ENCODE peak calls at places on chromosomes 3 and 15, in four cellular contexts. C is K562, N is HepG2, I is H1. J is an unnamed sample.

GRCh38 chr15:93036922-93037321 is 52.1 kb downstream of the RGMA start:
- DNase-seq in I (no peak), N (no peak), C (no peak), J (no peak)

GRCh38 chr15:83275412-83275811 is 9.1 kb downstream of the BNC1 start:
- DNase-seq in I (no peak), N (no peak), C (no peak), J (no peak)

GRCh38 chr15:75198560-75199346 is 2.9 kb upstream of the C15orf39 start:
- DNase-seq in N (peak; percentile 95), C (peak; percentile 59), I (no peak), J (peak; percentile 73)

GRCh38 chr3:108835101-108835500 is 12.5 kb downstream of the TRAT1 start:
- DNase-seq in I (no peak), C (no peak), N (no peak), J (no peak)

GRCh38 chr3:16512435-16513140 is 911 bp downstream of the RFTN1 start:
- DNase-seq in I (no peak), C (no peak), N (no peak), J (no peak)

GRCh38 chr15:29936353-29937049 is 114.2 kb upstream of the TJP1 start:
- DNase-seq in C (no peak), N (no peak), I (no peak), J (no peak)

GRCh38 chr3:42052867-42053351 is 38.2 kb upstream of the TRAK1 start:
- DNase-seq in C (no peak), I (no peak), N (peak; percentile 98), J (no peak)

GRCh38 chr15:89654311-89654761 is 931 bp downstream of the KIF7 start:
- DNase-seq in I (no peak), C (no peak), N (no peak), J (no peak)

GRCh38 chr3:142987707-142988106 is 13.7 kb upstream of the U2SURP start:
- DNase-seq in N (no peak), C (no peak), I (no peak), J (no peak)

GRCh38 chr3:115071611-115072010 is 75.5 kb downstream of the ZBTB20 start:
- DNase-seq in N (no peak), I (no peak), C (no peak), J (no peak)

GRCh38 chr15:84992157-84992940 is 10.7 kb downstream of the PDE8A start:
- DNase-seq in C (peak; percentile 53), I (no peak), N (peak; percentile 49), J (no peak)

GRCh38 chr3:183298708-183299153 is 45.7 kb downstream of the B3GNT5 start:
- DNase-seq in I (no peak), N (no peak), C (peak; percentile 61), J (no peak)

GRCh38 chr3:111299070-111299672 is 227.6 kb downstream of the NECTIN3 start:
- DNase-seq in N (no peak), I (no peak), C (no peak), J (no peak)

GRCh38 chr3:68220832-68221231 is 566.4 kb upstream of the SUCLG2 start:
- DNase-seq in N (no peak), I (no peak), C (no peak), J (no peak)

GRCh38 chr3:10010546-10011465 is 15.4 kb upstream of the FANCD2 start:
- DNase-seq in N (peak; percentile 78), I (peak; percentile 65), C (peak; percentile 96), J (peak; percentile 37)

GRCh38 chr3:155233213-155233612 is 60.3 kb downstream of the STRIT1 start:
- DNase-seq in I (no peak), N (no peak), C (peak; percentile 41), J (no peak)

GRCh38 chr15:46213551-46213950 is 578.7 kb downstream of the SQOR start:
- DNase-seq in C (no peak), N (no peak), I (no peak), J (no peak)

GRCh38 chr3:45946307-45946706 is 3.0 kb downstream of the CXCR6 start:
- DNase-seq in C (no peak), I (no peak), N (no peak), J (no peak)

GRCh38 chr15:29151111-29151857 is 118.3 kb downstream of the NSMCE3 start:
- DNase-seq in C (no peak), I (no peak), N (no peak), J (no peak)

GRCh38 chr3:85360742-85361387 is 402.1 kb downstream of the CADM2 start:
- DNase-seq in N (peak; percentile 58), C (peak; percentile 36), I (peak; percentile 7), J (peak; percentile 3)

GRCh38 chr3:66592927-66593625 is 92.3 kb upstream of the LRIG1 start:
- DNase-seq in C (no peak), N (no peak), I (no peak), J (no peak)
- TF ChIP-seq HDAC2 in C (no peak), N (no peak), I (no peak), J (no peak)

DNA sequence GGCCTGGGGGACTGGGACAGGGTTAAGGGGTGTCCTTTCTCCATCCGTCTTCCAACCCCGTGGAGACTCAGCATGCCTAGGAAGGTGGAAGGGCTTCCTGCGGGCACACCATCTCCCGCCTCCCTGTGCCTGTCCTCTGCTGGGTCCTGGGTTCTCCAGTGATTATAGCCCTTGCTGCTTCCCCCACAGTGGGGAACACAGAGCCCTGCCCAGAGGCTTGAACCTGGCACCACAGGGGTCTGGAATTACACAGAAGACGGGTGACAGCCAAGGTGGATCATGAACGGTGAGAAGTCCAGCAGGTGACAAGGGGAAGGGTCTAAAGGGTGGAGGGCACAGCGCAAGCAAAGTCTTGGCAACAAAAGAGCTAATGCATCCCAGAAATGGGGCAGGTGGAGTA is 6.2 kb upstream of the SEMA3B start:
- DNase-seq in C (no peak), N (no peak), I (no peak), J (no peak)
- TF ChIP-seq JUND in C (no peak), N (no peak), I (no peak), J (no peak)

GRCh38 chr3:186588619-186589018 is 18.1 kb downstream of the DNAJB11 start:
- DNase-seq in N (no peak), I (no peak), C (no peak), J (no peak)

GRCh38 chr3:186587183-186587582 is 16.7 kb downstream of the DNAJB11 start:
- DNase-seq in I (no peak), N (no peak), C (no peak), J (no peak)

GRCh38 chr3:186590580-186591296 is 20.2 kb downstream of the DNAJB11 start:
- DNase-seq in I (no peak), C (peak; percentile 31), N (no peak), J (no peak)

GRCh38 chr3:186589856-186590579 is 19.5 kb downstream of the DNAJB11 start:
- DNase-seq in N (peak; percentile 69), C (no peak), I (no peak), J (no peak)

GRCh38 chr3:186589115-186589514 is 18.6 kb downstream of the DNAJB11 start:
- DNase-seq in N (peak; percentile 60), C (peak; percentile 46), I (no peak), J (no peak)
- TF ChIP-seq HDAC2 in N (no peak), C (no peak), I (no peak), J (no peak)

DNA sequence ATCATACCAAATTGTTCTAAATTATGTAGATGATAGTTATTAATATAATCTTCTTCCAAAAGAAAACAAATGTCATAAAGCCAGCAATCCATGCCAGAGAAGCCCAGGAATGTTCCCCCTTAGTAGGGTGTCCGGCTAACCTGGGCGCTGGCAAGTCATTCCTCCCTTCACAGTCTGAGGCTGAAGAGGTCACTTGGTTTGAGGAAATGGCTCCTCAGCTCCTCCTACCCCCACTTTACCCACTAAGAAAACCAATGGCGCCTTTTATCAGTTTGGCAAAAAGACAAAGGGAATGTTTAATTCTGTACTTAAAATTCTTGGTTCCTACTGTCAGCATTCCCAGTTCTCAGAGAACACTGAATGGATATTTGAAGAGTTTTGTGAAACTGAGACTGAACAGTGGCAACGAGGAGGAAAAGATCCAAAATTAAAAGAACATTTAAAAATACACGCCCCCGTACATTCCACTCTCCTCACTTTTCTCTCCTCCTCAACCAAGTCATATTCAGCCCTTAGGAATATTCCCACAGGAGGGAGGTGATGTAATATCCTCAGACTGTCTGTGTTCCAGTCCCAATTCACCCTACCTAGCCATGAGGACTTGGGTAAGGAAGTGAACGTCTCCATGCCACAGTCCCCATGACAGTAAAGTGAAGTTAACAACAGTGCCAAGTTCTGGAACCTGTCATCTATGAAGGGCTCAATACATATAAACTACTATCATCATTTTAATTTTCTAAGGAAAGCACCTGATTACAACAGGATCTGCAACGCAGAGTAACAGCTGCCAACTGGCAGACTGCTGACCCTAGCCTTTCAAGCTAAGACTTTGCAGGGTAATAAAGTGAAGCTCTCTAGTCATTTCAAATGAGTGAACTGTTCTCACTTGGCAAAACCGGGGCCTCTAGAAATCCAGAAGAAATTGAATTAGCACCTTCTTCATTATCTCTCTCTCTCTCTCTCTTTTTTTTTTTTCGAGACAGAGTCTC is 234.4 kb upstream of the ICE2 start:
- DNase-seq in I (no peak), N (no peak), C (no peak), J (no peak)
- TF ChIP-seq JUND in I (no peak), N (no peak), C (no peak), J (no peak)

DNA sequence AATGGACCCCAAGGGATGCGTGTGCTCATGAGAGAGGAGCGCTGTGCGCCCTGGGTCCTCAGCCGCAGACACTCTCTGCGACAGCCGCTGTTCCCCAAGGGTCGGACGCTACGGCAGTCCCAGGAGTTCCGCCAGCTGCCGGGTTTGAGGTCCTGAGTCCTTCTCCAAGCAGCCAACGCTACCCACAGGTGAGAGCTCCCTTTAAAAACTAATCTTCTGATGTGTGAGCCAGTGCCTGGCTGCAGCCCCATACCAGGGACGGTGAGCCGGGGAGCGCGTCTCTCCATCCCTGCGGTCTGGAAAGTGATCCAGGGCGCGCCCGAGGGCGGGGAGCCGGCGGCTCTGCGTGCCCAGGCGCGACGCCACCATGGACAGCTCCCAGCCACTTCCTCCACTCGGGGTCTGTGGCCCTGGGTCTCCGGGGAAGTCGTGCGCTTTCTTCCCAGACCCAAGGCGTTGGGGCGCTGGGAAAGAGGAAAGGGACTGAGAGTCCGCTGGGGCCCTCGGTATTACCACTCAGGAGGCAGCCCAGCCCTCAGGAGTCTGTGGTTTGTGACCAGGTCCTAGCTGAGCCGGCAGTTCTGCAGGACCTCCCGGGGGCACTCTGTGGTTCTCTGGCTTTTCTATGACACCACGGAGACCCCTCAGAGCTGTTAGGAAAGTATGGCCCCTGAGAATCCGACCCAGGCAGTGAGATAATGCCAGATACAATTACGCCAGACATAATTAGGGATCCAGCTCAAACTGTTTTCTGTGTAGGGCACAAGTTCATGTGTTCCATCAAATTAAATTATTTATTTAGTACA is 1.4 kb downstream of the CEMIP start:
- DNase-seq in N (peak; percentile 47), I (peak; percentile 23), C (peak; percentile 24), J (no peak)
- TF ChIP-seq HDAC2 in N (peak; percentile 93), I (peak; percentile 95), C (no peak), J (no peak)

GRCh38 chr3:38614651-38615352 is 34.7 kb downstream of the SCN5A start:
- DNase-seq in N (no peak), I (no peak), C (no peak), J (no peak)
- TF ChIP-seq JUND in N (no peak), I (no peak), C (no peak), J (no peak)